ENCODE peak calls at places on chromosomes 7 and 10, in four cellular contexts. T is endodermal cell, W is H9, S is brain microvascular endothelial cell. P is an unnamed sample.

GRCh38 chr10:104639595-104640338 is 1.3 kb upstream of the SORCS3 start:
- DNase-seq in T (peak), W (peak), S (no peak), P (peak)

GRCh38 chr10:47188156-47188555 is 111.8 kb upstream of the GDF10 start:
- DNase-seq in T (no peak), W (no peak), S (no peak), P (no peak)

GRCh38 chr7:135328053-135328452 is 94.4 kb downstream of the STRA8 start:
- DNase-seq in T (no peak), W (no peak), S (no peak), P (no peak)

GRCh38 chr10:25934673-25935139 is 677 bp downstream of the MYO3A start:
- DNase-seq in T (peak), W (peak), S (no peak), P (peak)

GRCh38 chr7:54860003-54860775 is 101.2 kb upstream of the SEC61G start:
- DNase-seq in T (no peak), W (no peak), S (peak), P (no peak)

GRCh38 chr7:94509879-94510581 is 421 bp downstream of the CASD1 start:
- DNase-seq in T (peak), W (peak), S (peak), P (peak)

GRCh38 chr7:101265622-101266516 is 21.0 kb upstream of the FIS1 start:
- DNase-seq in T (no peak), W (no peak), S (no peak), P (no peak)

GRCh38 chr7:3002631-3003030 is 41.0 kb downstream of the CARD11 start:
- DNase-seq in T (no peak), W (no peak), S (no peak), P (no peak)

GRCh38 chr7:97001656-97002554 is 3.4 kb upstream of the DLX6 start:
- DNase-seq in T (peak), W (peak), S (no peak), P (no peak)

GRCh38 chr7:92260248-92260781 is 14.5 kb downstream of the ANKIB1 start:
- DNase-seq in T (no peak), W (no peak), S (no peak), P (no peak)

GRCh38 chr7:150944066-150945042 is 33.8 kb downstream of the KCNH2 start:
- DNase-seq in T (no peak), W (no peak), S (no peak), P (no peak)

GRCh38 chr10:13095094-13095493 is 4.9 kb upstream of the OPTN start:
- DNase-seq in T (no peak), W (no peak), S (peak), P (no peak)

GRCh38 chr7:24172859-24173258 is 111.1 kb upstream of the NPY start:
- DNase-seq in T (no peak), W (no peak), S (no peak), P (no peak)

GRCh38 chr10:53140516-53140915 is 367.9 kb upstream of the MBL2 start:
- DNase-seq in T (no peak), W (no peak), S (no peak), P (no peak)

DNA sequence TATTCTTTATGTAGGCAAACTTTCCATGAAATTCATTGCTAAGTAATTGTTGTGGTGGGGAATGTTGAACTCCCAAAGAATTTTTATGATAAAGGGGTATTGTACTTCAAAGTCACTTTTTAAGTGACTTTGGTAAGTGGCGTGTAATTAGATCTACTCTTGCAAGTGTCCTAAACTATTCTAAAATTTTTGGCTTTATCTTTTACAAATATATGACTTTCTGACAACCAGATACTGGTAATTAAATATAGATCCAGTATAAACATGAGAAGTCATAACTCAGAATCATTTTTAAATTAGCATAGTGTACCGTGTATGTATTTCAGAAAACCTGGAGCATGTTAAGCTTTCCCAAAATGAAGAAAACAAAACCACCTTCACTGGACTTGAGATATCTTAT is 84.7 kb upstream of the HGF start:
- DNase-seq in T (no peak), W (no peak), S (no peak), P (no peak)
- TF ChIP-seq CTCF in T (no peak), W (no peak), S (no peak), P (no peak)

DNA sequence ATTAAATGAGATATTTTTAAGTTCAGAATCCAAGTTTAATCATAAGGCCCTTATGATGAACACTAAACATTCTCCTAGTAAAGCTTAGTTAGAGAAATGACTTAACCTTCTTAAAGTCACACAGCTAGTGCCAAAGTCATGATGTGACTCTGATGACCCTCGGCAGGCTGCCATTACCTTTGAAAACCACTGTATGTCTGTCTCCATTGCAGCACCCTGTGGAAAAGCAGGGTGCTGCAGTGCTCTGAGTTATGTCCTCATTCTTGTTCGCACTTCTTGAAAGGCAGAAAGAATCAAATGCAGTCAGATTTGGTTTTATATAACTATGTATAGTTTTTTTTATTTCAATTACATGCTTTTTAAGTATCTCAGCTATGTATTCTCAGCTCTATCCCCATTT is 105.0 kb downstream of the PHTF2 start:
- DNase-seq in T (peak), W (peak), S (peak), P (no peak)
- TF ChIP-seq CTCF in T (peak), W (peak), S (peak), P (no peak)

GRCh38 chr7:19119372-19119771 is 1.9 kb upstream of the TWIST1 start:
- DNase-seq in T (no peak), W (no peak), S (no peak), P (no peak)

GRCh38 chr7:19119901-19120486 is 2.6 kb upstream of the TWIST1 start:
- DNase-seq in T (peak), W (no peak), S (no peak), P (peak)

GRCh38 chr7:19117870-19118608 is 603 bp upstream of the TWIST1 start:
- DNase-seq in T (peak), W (peak), S (peak), P (peak)

GRCh38 chr7:19118896-19119301 is 1.5 kb upstream of the TWIST1 start:
- DNase-seq in T (peak), W (peak), S (no peak), P (peak)

GRCh38 chr7:19122018-19122588 is 4.7 kb upstream of the TWIST1 start:
- DNase-seq in T (no peak), W (no peak), S (peak), P (no peak)
- TF ChIP-seq CTCF in T (peak), W (peak), S (peak), P (peak)

GRCh38 chr10:35501923-35502322 is 103.2 kb upstream of the GJD4 start:
- DNase-seq in T (no peak), W (no peak), S (no peak), P (no peak)
- TF ChIP-seq CTCF in T (peak), W (peak), S (peak), P (no peak)